ENCODE peak calls at places on chromosomes 7 and 10, in ten cellular contexts. One of them, this sample, is unnamed. For H3K9me3, the result is how much of the 10 kb centered on the place peaks cover.

GRCh38 chr10:91587710-91588638 is 44.9 kb downstream of the PPP1R3C start:
- DNase-seq in WERI-Rb-1: no peak
- DNase-seq in adrenal gland: peak
- DNase-seq in A549: peak
- DNase-seq in left lung: no peak
- DNase-seq in mammary epithelial cell: peak
- DNase-seq in neuronal stem cell: no peak
- DNase-seq in spleen: no peak
- DNase-seq in Peyer's patch: no peak
- DNase-seq in cardiac muscle cell: peak
- DNase-seq in this sample: no peak

GRCh38 chr10:107126668-107127067 is 37.8 kb downstream of the SORCS1 start:
- DNase-seq in WERI-Rb-1: no peak
- DNase-seq in adrenal gland: no peak
- DNase-seq in A549: no peak
- DNase-seq in left lung: no peak
- DNase-seq in mammary epithelial cell: no peak
- DNase-seq in neuronal stem cell: no peak
- DNase-seq in spleen: no peak
- DNase-seq in Peyer's patch: no peak
- DNase-seq in cardiac muscle cell: peak
- DNase-seq in this sample: no peak

GRCh38 chr7:92325850-92326249 is 80.1 kb downstream of the ANKIB1 start:
- DNase-seq in WERI-Rb-1: no peak
- DNase-seq in adrenal gland: peak
- DNase-seq in A549: no peak
- DNase-seq in left lung: no peak
- DNase-seq in mammary epithelial cell: no peak
- DNase-seq in neuronal stem cell: no peak
- DNase-seq in spleen: no peak
- DNase-seq in Peyer's patch: no peak
- DNase-seq in cardiac muscle cell: peak
- DNase-seq in this sample: no peak

GRCh38 chr7:51369746-51370145 is 53.1 kb upstream of the COBL start:
- DNase-seq in WERI-Rb-1: peak
- DNase-seq in adrenal gland: peak
- DNase-seq in A549: peak
- DNase-seq in left lung: no peak
- DNase-seq in mammary epithelial cell: peak
- DNase-seq in neuronal stem cell: no peak
- DNase-seq in spleen: no peak
- DNase-seq in Peyer's patch: no peak
- DNase-seq in cardiac muscle cell: peak
- DNase-seq in this sample: no peak

GRCh38 chr10:67107670-67108069 is 181.8 kb downstream of the LRRTM3 start:
- DNase-seq in WERI-Rb-1: no peak
- DNase-seq in adrenal gland: no peak
- DNase-seq in A549: no peak
- DNase-seq in left lung: no peak
- DNase-seq in mammary epithelial cell: no peak
- DNase-seq in neuronal stem cell: no peak
- DNase-seq in spleen: peak
- DNase-seq in Peyer's patch: no peak
- DNase-seq in cardiac muscle cell: no peak
- DNase-seq in this sample: no peak

GRCh38 chr7:157918326-157918725 is 581.5 kb downstream of the DNAJB6 start:
- DNase-seq in WERI-Rb-1: no peak
- DNase-seq in adrenal gland: no peak
- DNase-seq in A549: no peak
- DNase-seq in left lung: no peak
- DNase-seq in mammary epithelial cell: no peak
- DNase-seq in neuronal stem cell: no peak
- DNase-seq in spleen: no peak
- DNase-seq in Peyer's patch: no peak
- DNase-seq in cardiac muscle cell: no peak
- DNase-seq in this sample: no peak

GRCh38 chr10:84548869-84549268 is 220.5 kb downstream of the CCSER2 start:
- DNase-seq in WERI-Rb-1: no peak
- DNase-seq in adrenal gland: no peak
- DNase-seq in A549: no peak
- DNase-seq in left lung: no peak
- DNase-seq in mammary epithelial cell: no peak
- DNase-seq in neuronal stem cell: no peak
- DNase-seq in spleen: no peak
- DNase-seq in Peyer's patch: no peak
- DNase-seq in cardiac muscle cell: no peak
- DNase-seq in this sample: no peak

GRCh38 chr7:5064391-5065106 is 18.9 kb downstream of the RBAK start:
- DNase-seq in WERI-Rb-1: no peak
- DNase-seq in adrenal gland: no peak
- DNase-seq in A549: peak
- DNase-seq in left lung: no peak
- DNase-seq in mammary epithelial cell: no peak
- DNase-seq in neuronal stem cell: no peak
- DNase-seq in spleen: no peak
- DNase-seq in Peyer's patch: no peak
- DNase-seq in cardiac muscle cell: no peak
- DNase-seq in this sample: no peak

GRCh38 chr10:12980080-12980656 is 21.3 kb downstream of the CCDC3 start:
- DNase-seq in WERI-Rb-1: no peak
- DNase-seq in adrenal gland: no peak
- DNase-seq in A549: no peak
- DNase-seq in left lung: no peak
- DNase-seq in mammary epithelial cell: no peak
- DNase-seq in neuronal stem cell: no peak
- DNase-seq in spleen: no peak
- DNase-seq in Peyer's patch: no peak
- DNase-seq in cardiac muscle cell: no peak
- DNase-seq in this sample: no peak

GRCh38 chr7:51350195-51350896 is 33.7 kb upstream of the COBL start:
- DNase-seq in WERI-Rb-1: no peak
- DNase-seq in adrenal gland: no peak
- DNase-seq in A549: peak
- DNase-seq in left lung: no peak
- DNase-seq in mammary epithelial cell: peak
- DNase-seq in neuronal stem cell: no peak
- DNase-seq in spleen: no peak
- DNase-seq in Peyer's patch: no peak
- DNase-seq in cardiac muscle cell: peak
- DNase-seq in this sample: no peak

GRCh38 chr10:42986618-42987017 is 90.3 kb upstream of the RET start:
- DNase-seq in WERI-Rb-1: no peak
- DNase-seq in adrenal gland: no peak
- DNase-seq in A549: no peak
- DNase-seq in left lung: no peak
- DNase-seq in mammary epithelial cell: no peak
- DNase-seq in neuronal stem cell: no peak
- DNase-seq in spleen: no peak
- DNase-seq in Peyer's patch: no peak
- DNase-seq in cardiac muscle cell: no peak
- DNase-seq in this sample: no peak

GRCh38 chr10:52778511-52779392 is 6.2 kb upstream of the MBL2 start:
- DNase-seq in WERI-Rb-1: peak
- DNase-seq in adrenal gland: peak
- DNase-seq in A549: peak
- DNase-seq in left lung: no peak
- DNase-seq in mammary epithelial cell: no peak
- DNase-seq in neuronal stem cell: no peak
- DNase-seq in spleen: no peak
- DNase-seq in Peyer's patch: no peak
- DNase-seq in cardiac muscle cell: peak
- DNase-seq in this sample: no peak

GRCh38 chr7:118609207-118609606 is 384.7 kb downstream of the ANKRD7 start:
- DNase-seq in WERI-Rb-1: no peak
- DNase-seq in adrenal gland: no peak
- DNase-seq in A549: no peak
- DNase-seq in left lung: no peak
- DNase-seq in mammary epithelial cell: no peak
- DNase-seq in neuronal stem cell: no peak
- DNase-seq in spleen: no peak
- DNase-seq in Peyer's patch: no peak
- DNase-seq in cardiac muscle cell: no peak
- DNase-seq in this sample: no peak

GRCh38 chr10:44860811-44861751 is 50.1 kb upstream of the TMEM72 start:
- DNase-seq in WERI-Rb-1: no peak
- DNase-seq in adrenal gland: no peak
- DNase-seq in A549: peak
- DNase-seq in left lung: no peak
- DNase-seq in mammary epithelial cell: no peak
- DNase-seq in neuronal stem cell: no peak
- DNase-seq in spleen: no peak
- DNase-seq in Peyer's patch: no peak
- DNase-seq in cardiac muscle cell: no peak
- DNase-seq in this sample: no peak

GRCh38 chr10:44864042-44864436 is 47.1 kb upstream of the TMEM72 start:
- DNase-seq in WERI-Rb-1: no peak
- DNase-seq in adrenal gland: peak
- DNase-seq in A549: no peak
- DNase-seq in left lung: peak
- DNase-seq in mammary epithelial cell: peak
- DNase-seq in neuronal stem cell: peak
- DNase-seq in spleen: no peak
- DNase-seq in Peyer's patch: no peak
- DNase-seq in cardiac muscle cell: peak
- DNase-seq in this sample: no peak

GRCh38 chr10:44863344-44864041 is 47.6 kb upstream of the TMEM72 start:
- DNase-seq in WERI-Rb-1: no peak
- DNase-seq in adrenal gland: no peak
- DNase-seq in A549: no peak
- DNase-seq in left lung: no peak
- DNase-seq in mammary epithelial cell: no peak
- DNase-seq in neuronal stem cell: no peak
- DNase-seq in spleen: no peak
- DNase-seq in Peyer's patch: no peak
- DNase-seq in cardiac muscle cell: no peak
- DNase-seq in this sample: peak

GRCh38 chr10:44862917-44863316 is 48.2 kb upstream of the TMEM72 start:
- DNase-seq in WERI-Rb-1: no peak
- DNase-seq in adrenal gland: no peak
- DNase-seq in A549: no peak
- DNase-seq in left lung: no peak
- DNase-seq in mammary epithelial cell: no peak
- DNase-seq in neuronal stem cell: no peak
- DNase-seq in spleen: no peak
- DNase-seq in Peyer's patch: no peak
- DNase-seq in cardiac muscle cell: no peak
- DNase-seq in this sample: no peak

GRCh38 chr10:44862006-44862751 is 49.0 kb upstream of the TMEM72 start:
- DNase-seq in WERI-Rb-1: no peak
- DNase-seq in adrenal gland: no peak
- DNase-seq in A549: no peak
- DNase-seq in left lung: no peak
- DNase-seq in mammary epithelial cell: no peak
- DNase-seq in neuronal stem cell: no peak
- DNase-seq in spleen: no peak
- DNase-seq in Peyer's patch: no peak
- DNase-seq in cardiac muscle cell: peak
- DNase-seq in this sample: no peak
- H3K27ac ChIP-seq in WERI-Rb-1: no peak
- H3K27ac ChIP-seq in adrenal gland: no peak
- H3K27ac ChIP-seq in A549: no peak
- H3K27ac ChIP-seq in left lung: no peak
- H3K27ac ChIP-seq in mammary epithelial cell: no peak
- H3K27ac ChIP-seq in neuronal stem cell: no peak
- H3K27ac ChIP-seq in spleen: no peak
- H3K27ac ChIP-seq in Peyer's patch: no peak
- H3K27ac ChIP-seq in cardiac muscle cell: peak
- H3K27ac ChIP-seq in this sample: no peak

GRCh38 chr7:63025815-63026214 is 972.8 kb upstream of the ZNF722 start:
- DNase-seq in WERI-Rb-1: no peak
- DNase-seq in adrenal gland: no peak
- DNase-seq in A549: no peak
- DNase-seq in left lung: no peak
- DNase-seq in mammary epithelial cell: no peak
- DNase-seq in neuronal stem cell: no peak
- DNase-seq in spleen: no peak
- DNase-seq in Peyer's patch: no peak
- DNase-seq in cardiac muscle cell: no peak
- DNase-seq in this sample: no peak

GRCh38 chr7:63023182-63023787 is 975.4 kb upstream of the ZNF722 start:
- DNase-seq in WERI-Rb-1: no peak
- DNase-seq in adrenal gland: no peak
- DNase-seq in A549: no peak
- DNase-seq in left lung: no peak
- DNase-seq in mammary epithelial cell: no peak
- DNase-seq in neuronal stem cell: no peak
- DNase-seq in spleen: no peak
- DNase-seq in Peyer's patch: no peak
- DNase-seq in cardiac muscle cell: no peak
- DNase-seq in this sample: no peak

GRCh38 chr7:63027075-63027474 is 971.6 kb upstream of the ZNF722 start:
- DNase-seq in WERI-Rb-1: no peak
- DNase-seq in adrenal gland: no peak
- DNase-seq in A549: no peak
- DNase-seq in left lung: no peak
- DNase-seq in mammary epithelial cell: no peak
- DNase-seq in neuronal stem cell: no peak
- DNase-seq in spleen: no peak
- DNase-seq in Peyer's patch: no peak
- DNase-seq in cardiac muscle cell: no peak
- DNase-seq in this sample: no peak

GRCh38 chr7:63028376-63029206 is 970.1 kb upstream of the ZNF722 start:
- DNase-seq in WERI-Rb-1: no peak
- DNase-seq in adrenal gland: no peak
- DNase-seq in A549: no peak
- DNase-seq in left lung: no peak
- DNase-seq in mammary epithelial cell: no peak
- DNase-seq in neuronal stem cell: no peak
- DNase-seq in spleen: no peak
- DNase-seq in Peyer's patch: no peak
- DNase-seq in cardiac muscle cell: no peak
- DNase-seq in this sample: no peak

GRCh38 chr7:63024446-63024845 is 974.2 kb upstream of the ZNF722 start:
- DNase-seq in WERI-Rb-1: no peak
- DNase-seq in adrenal gland: no peak
- DNase-seq in A549: no peak
- DNase-seq in left lung: no peak
- DNase-seq in mammary epithelial cell: no peak
- DNase-seq in neuronal stem cell: no peak
- DNase-seq in spleen: no peak
- DNase-seq in Peyer's patch: no peak
- DNase-seq in cardiac muscle cell: no peak
- DNase-seq in this sample: no peak
- H3K9me3 ChIP-seq in WERI-Rb-1: under half
- H3K9me3 ChIP-seq in adrenal gland: under half
- H3K9me3 ChIP-seq in A549: under half
- H3K9me3 ChIP-seq in left lung: half or more
- H3K9me3 ChIP-seq in mammary epithelial cell: under half
- H3K9me3 ChIP-seq in neuronal stem cell: under half
- H3K9me3 ChIP-seq in spleen: half or more
- H3K9me3 ChIP-seq in Peyer's patch: under half
- H3K9me3 ChIP-seq in cardiac muscle cell: under half
- H3K9me3 ChIP-seq in this sample: under half

GRCh38 chr10:110007171-110007700 is 548 bp upstream of the ADD3 start:
- DNase-seq in WERI-Rb-1: no peak
- DNase-seq in adrenal gland: peak
- DNase-seq in A549: peak
- DNase-seq in left lung: peak
- DNase-seq in mammary epithelial cell: no peak
- DNase-seq in neuronal stem cell: no peak
- DNase-seq in spleen: no peak
- DNase-seq in Peyer's patch: no peak
- DNase-seq in cardiac muscle cell: no peak
- DNase-seq in this sample: no peak
- H3K27ac ChIP-seq in WERI-Rb-1: peak
- H3K27ac ChIP-seq in adrenal gland: peak
- H3K27ac ChIP-seq in A549: peak
- H3K27ac ChIP-seq in left lung: peak
- H3K27ac ChIP-seq in mammary epithelial cell: peak
- H3K27ac ChIP-seq in neuronal stem cell: peak
- H3K27ac ChIP-seq in spleen: peak
- H3K27ac ChIP-seq in Peyer's patch: peak
- H3K27ac ChIP-seq in cardiac muscle cell: peak
- H3K27ac ChIP-seq in this sample: peak

GRCh38 chr7:46468753-46469356 is 547.8 kb upstream of the IGFBP3 start:
- DNase-seq in WERI-Rb-1: peak
- DNase-seq in adrenal gland: no peak
- DNase-seq in A549: peak
- DNase-seq in left lung: no peak
- DNase-seq in mammary epithelial cell: peak
- DNase-seq in neuronal stem cell: no peak
- DNase-seq in spleen: no peak
- DNase-seq in Peyer's patch: no peak
- DNase-seq in cardiac muscle cell: peak
- DNase-seq in this sample: no peak
- H3K9me3 ChIP-seq in WERI-Rb-1: under half
- H3K9me3 ChIP-seq in adrenal gland: under half
- H3K9me3 ChIP-seq in A549: under half
- H3K9me3 ChIP-seq in left lung: half or more
- H3K9me3 ChIP-seq in mammary epithelial cell: under half
- H3K9me3 ChIP-seq in neuronal stem cell: under half
- H3K9me3 ChIP-seq in spleen: half or more
- H3K9me3 ChIP-seq in Peyer's patch: under half
- H3K9me3 ChIP-seq in cardiac muscle cell: under half
- H3K9me3 ChIP-seq in this sample: under half

This sample was measured in naive thymus-derived CD4-positive, alpha-beta T cell.